ENCODE peak calls at places on chromosome 22, in seven cellular contexts. K is fibroblast of lung, T is SK-N-SH, R is endothelial cell of umbilical vein, P is mammary epithelial cell, U is osteoblast, V is neuronal stem cell. W is an unnamed sample.

GRCh38 chr22:46038516-46039430 is 61.8 kb upstream of the WNT7B start:
- DNase-seq in R (no peak), U (peak), V (no peak), T (no peak), K (no peak), P (no peak), W (no peak)

GRCh38 chr22:46791201-46791731 is 28.8 kb downstream of the TBC1D22A start:
- DNase-seq in P (no peak), V (no peak), K (peak), R (peak), T (no peak), U (peak), W (no peak)

GRCh38 chr22:30421695-30422480 is 3.7 kb upstream of the MTFP1 start:
- DNase-seq in R (peak), V (no peak), U (no peak), P (no peak), T (no peak), K (no peak), W (no peak)

GRCh38 chr22:39525658-39525975 is 5.3 kb downstream of the ATF4 start:
- DNase-seq in U (no peak), K (no peak), R (no peak), V (no peak), P (no peak), T (no peak), W (no peak)

GRCh38 chr22:33902073-33902472 is 18.2 kb downstream of the LARGE1 start:
- DNase-seq in R (no peak), U (no peak), T (no peak), V (no peak), P (no peak), K (no peak), W (no peak)

GRCh38 chr22:37462983-37463382 is 23.2 kb downstream of the MFNG start:
- DNase-seq in R (no peak), P (peak), T (no peak), K (no peak), U (no peak), V (peak), W (no peak)

GRCh38 chr22:35663371-35663770 is 15.1 kb downstream of the APOL6 start:
- DNase-seq in K (no peak), P (no peak), T (no peak), U (no peak), V (no peak), R (no peak), W (no peak)

GRCh38 chr22:44336962-44337657 is 24.4 kb upstream of the SHISAL1 start:
- DNase-seq in R (no peak), K (no peak), T (no peak), P (no peak), V (no peak), U (peak), W (no peak)

GRCh38 chr22:45201678-45202332 is 38.1 kb downstream of the NUP50 start:
- DNase-seq in V (no peak), K (peak), U (peak), P (peak), T (no peak), R (no peak), W (no peak)

GRCh38 chr22:42072606-42073330 is 1.3 kb upstream of the PHETA2 start:
- DNase-seq in R (no peak), T (no peak), V (no peak), U (peak), K (no peak), P (no peak), W (peak)

GRCh38 chr22:36285545-36285944 is 32.6 kb downstream of the APOL1 start:
- DNase-seq in U (peak), P (no peak), V (no peak), T (peak), K (no peak), R (no peak), W (no peak)

GRCh38 chr22:48594757-48595510 is 1232.7 kb downstream of the BRD1 start:
- DNase-seq in K (no peak), T (no peak), R (no peak), P (no peak), U (no peak), V (no peak), W (no peak)

GRCh38 chr22:45206233-45206632 is 34.5 kb downstream of the KIAA0930 start:
- DNase-seq in K (no peak), P (no peak), V (no peak), U (no peak), R (no peak), T (no peak), W (no peak)

GRCh38 chr22:48245119-48245485 is 1482.7 kb downstream of the TBC1D22A start:
- DNase-seq in K (no peak), V (no peak), R (no peak), P (no peak), T (no peak), U (no peak), W (no peak)

GRCh38 chr22:49426618-49427266 is 400.9 kb downstream of the BRD1 start:
- DNase-seq in K (no peak), T (no peak), P (no peak), U (peak), R (no peak), V (no peak), W (no peak)

GRCh38 chr22:49205401-49205800 is 622.3 kb downstream of the BRD1 start:
- DNase-seq in K (no peak), U (no peak), P (no peak), R (no peak), V (no peak), T (no peak), W (no peak)

GRCh38 chr22:38298312-38299000 is 18.8 kb downstream of the CSNK1E start:
- DNase-seq in U (peak), P (peak), R (no peak), T (peak), K (peak), V (no peak), W (peak)

GRCh38 chr22:42180349-42180842 is 49.8 kb upstream of the CYP2D6 start:
- DNase-seq in T (no peak), K (peak), P (no peak), R (no peak), U (no peak), V (no peak), W (no peak)

GRCh38 chr22:47561766-47562165 is 799.3 kb downstream of the TBC1D22A start:
- DNase-seq in K (no peak), U (no peak), R (no peak), V (no peak), P (no peak), T (no peak), W (no peak)

GRCh38 chr22:21450320-21450831 is 16.8 kb upstream of the TMEM191C start:
- DNase-seq in R (no peak), U (no peak), V (no peak), T (peak), P (no peak), K (no peak), W (no peak)

GRCh38 chr22:40449676-40450035 is 79.3 kb downstream of the SGSM3 start:
- DNase-seq in T (no peak), K (peak), R (no peak), P (peak), V (no peak), U (peak), W (no peak)

GRCh38 chr22:49103314-49104052 is 724.2 kb downstream of the BRD1 start:
- DNase-seq in K (no peak), V (no peak), P (no peak), U (peak), T (peak), R (no peak), W (no peak)

GRCh38 chr22:42930810-42931420 is 73.8 kb upstream of the ARFGAP3 start:
- DNase-seq in U (peak), R (no peak), T (no peak), K (peak), P (peak), V (no peak), W (peak)

GRCh38 chr22:37486224-37486845 is at the start of gene MFNG:
- DNase-seq in P (peak), V (peak), T (peak), U (peak), K (peak), R (peak), W (peak)

GRCh38 chr22:42848941-42849340 is 8.1 kb downstream of the ARFGAP3 start:
- DNase-seq in T (no peak), U (peak), R (no peak), P (no peak), V (no peak), K (no peak), W (no peak)

GRCh38 chr22:44729391-44730012 is 22.9 kb upstream of the ARHGAP8 start:
- DNase-seq in V (no peak), K (peak), T (peak), P (no peak), U (peak), R (peak), W (no peak)

GRCh38 chr22:20258584-20259335 is 9.4 kb downstream of the RTN4R start:
- DNase-seq in V (no peak), K (no peak), U (no peak), R (no peak), P (no peak), T (peak), W (peak)

GRCh38 chr22:41028841-41029240 is 63.6 kb upstream of the EP300 start:
- DNase-seq in U (peak), T (no peak), R (no peak), P (peak), V (no peak), K (peak), W (no peak)

GRCh38 chr22:30728829-30729228 is 34.2 kb downstream of the OSBP2 start:
- DNase-seq in P (no peak), U (no peak), T (no peak), K (no peak), R (no peak), V (no peak), W (no peak)

GRCh38 chr22:25741692-25742626 is at the start of gene MYO18B:
- DNase-seq in U (peak), R (no peak), V (no peak), T (no peak), K (peak), P (no peak), W (no peak)
- H2AFZ ChIP-seq in U (peak), R (no peak), V (no peak), T (no peak), K (no peak), P (no peak), W (no peak)

GRCh38 chr22:23180893-23181762 is 819 bp downstream of the BCR start:
- DNase-seq in R (peak), U (peak), P (peak), T (peak), K (no peak), V (no peak), W (peak)
- H2AFZ ChIP-seq in R (no peak), U (peak), P (peak), T (no peak), K (peak), V (peak), W (no peak)

GRCh38 chr22:29306175-29306829 is at the start of gene GAS2L1:
- DNase-seq in T (peak), R (peak), V (peak), U (peak), P (peak), K (peak), W (peak)

GRCh38 chr22:29308148-29308790 is 1.8 kb downstream of the GAS2L1 start:
- DNase-seq in U (peak), K (no peak), R (no peak), P (peak), V (no peak), T (peak), W (no peak)

GRCh38 chr22:29306830-29307657 is 594 bp downstream of the GAS2L1 start:
- DNase-seq in R (peak), U (peak), T (peak), V (peak), P (peak), K (peak), W (no peak)

GRCh38 chr22:29308791-29309262 is 2.4 kb downstream of the GAS2L1 start:
- DNase-seq in P (peak), R (peak), V (no peak), T (peak), U (peak), K (peak), W (no peak)

DNA sequence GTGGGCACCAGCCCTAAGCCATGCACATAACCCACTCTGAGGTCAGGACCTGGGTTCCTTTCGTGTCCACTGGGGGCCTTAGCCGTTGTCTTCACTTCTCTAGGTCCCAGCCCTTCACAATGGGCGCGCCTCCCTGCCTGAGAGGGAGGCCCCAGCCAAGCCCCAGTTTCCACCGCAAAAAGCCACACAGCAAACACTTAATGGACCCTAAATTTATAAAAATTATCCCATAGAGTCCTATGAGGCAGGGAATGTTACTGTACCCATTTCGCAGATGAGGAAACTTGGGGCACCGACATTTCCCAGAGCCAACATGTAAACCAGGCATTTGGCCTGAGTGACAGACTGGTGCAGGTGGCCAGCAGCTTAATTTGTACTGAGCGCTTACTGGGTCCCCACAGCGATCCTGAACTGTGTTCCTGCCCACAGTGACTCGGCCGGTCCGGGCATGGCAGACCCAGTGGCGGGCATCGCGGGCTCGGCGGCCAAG is 1.3 kb downstream of the GAS2L1 start:
- DNase-seq in K (peak), U (peak), R (no peak), T (peak), V (no peak), P (peak), W (no peak)
- H2AFZ ChIP-seq in K (no peak), U (peak), R (peak), T (no peak), V (peak), P (peak), W (no peak)

GRCh38 chr22:50624347-50625130 is 3.4 kb downstream of the ARSA start:
- DNase-seq in K (no peak), V (no peak), R (no peak), U (no peak), P (no peak), T (no peak), W (no peak)

GRCh38 chr22:50622723-50623327 is 5.1 kb downstream of the ARSA start:
- DNase-seq in T (peak), R (no peak), U (peak), V (no peak), P (peak), K (no peak), W (peak)

GRCh38 chr22:50621491-50621880 is 6.5 kb downstream of the ARSA start:
- DNase-seq in V (no peak), R (no peak), U (no peak), P (peak), T (peak), K (no peak), W (peak)

GRCh38 chr22:50621948-50622722 is 5.8 kb downstream of the ARSA start:
- DNase-seq in P (peak), U (no peak), V (no peak), T (peak), K (no peak), R (no peak), W (peak)

GRCh38 chr22:50620861-50621490 is 7.0 kb downstream of the ARSA start:
- DNase-seq in R (no peak), U (peak), T (no peak), K (no peak), P (peak), V (no peak), W (peak)
- H2AFZ ChIP-seq in R (no peak), U (no peak), T (peak), K (no peak), P (peak), V (peak), W (peak)

DNA sequence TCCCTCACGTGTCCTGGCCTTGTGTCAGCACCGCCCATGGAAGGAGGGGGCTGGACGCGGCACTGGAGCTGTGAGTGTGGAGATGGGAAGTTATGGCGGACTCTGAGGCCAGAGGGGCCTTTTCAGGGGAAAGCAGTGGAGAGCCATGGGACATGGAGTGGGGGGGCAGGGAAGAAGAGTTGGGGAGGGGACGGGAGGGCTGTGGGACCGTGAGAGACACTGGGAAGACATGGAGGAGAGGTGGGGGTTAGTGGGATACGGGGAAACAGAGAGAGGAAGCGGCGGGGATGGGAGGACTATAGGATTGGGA is 58.2 kb downstream of the FBXO7 start:
- DNase-seq in U (no peak), R (no peak), P (no peak), T (no peak), V (no peak), K (no peak), W (no peak)
- H2AFZ ChIP-seq in U (peak), R (no peak), P (peak), T (peak), V (no peak), K (no peak), W (no peak)

W was measured in OCI-LY7.